ENCODE peak calls at places on chromosomes 2 and 18, in seven cellular contexts. C is NCI-H2029 treated with DMSO at 0.1 percent for 48 hours, Z is A549, P is COR-L47, J is NCI-H1105, S is NCI-H1417 treated with DMSO at 0.1 percent for 48 hours, A is HFFc6. H is an unnamed sample.

GRCh38 chr2:226431301-226431955 is 368.2 kb downstream of the IRS1 start:
- DNase-seq in C (no peak), Z (no peak), P (no peak), J (no peak), S (no peak), A (peak), H (no peak)

GRCh38 chr18:50726960-50727589 is 92.7 kb downstream of the MRO start:
- DNase-seq in C (no peak), Z (no peak), P (peak), J (no peak), S (peak), A (no peak), H (no peak)

GRCh38 chr2:42360890-42361727 is at the start of gene COX7A2L:
- DNase-seq in C (peak), Z (peak), P (peak), J (peak), S (peak), A (peak), H (peak)

GRCh38 chr18:22827216-22827615 is 105.9 kb upstream of the RBBP8 start:
- DNase-seq in C (no peak), Z (no peak), P (no peak), J (no peak), S (no peak), A (no peak), H (no peak)

GRCh38 chr2:172953411-172953810 is 122.2 kb upstream of the MAP3K20 start:
- DNase-seq in C (no peak), Z (no peak), P (no peak), J (no peak), S (no peak), A (peak), H (peak)

GRCh38 chr18:37270046-37270665 is 295.4 kb downstream of the CELF4 start:
- DNase-seq in C (no peak), Z (peak), P (no peak), J (no peak), S (no peak), A (peak), H (peak)

GRCh38 chr2:231395188-231396057 is at the start of gene B3GNT7:
- DNase-seq in C (no peak), Z (no peak), P (no peak), J (no peak), S (no peak), A (no peak), H (no peak)

GRCh38 chr2:32777714-32778113 is 149.9 kb downstream of the TTC27 start:
- DNase-seq in C (no peak), Z (no peak), P (no peak), J (no peak), S (no peak), A (no peak), H (no peak)

GRCh38 chr18:71028285-71028762 is 739.5 kb downstream of the SOCS6 start:
- DNase-seq in C (no peak), Z (no peak), P (no peak), J (no peak), S (no peak), A (no peak), H (no peak)

GRCh38 chr18:24514439-24514838 is 54.0 kb downstream of the HRH4 start:
- DNase-seq in C (no peak), Z (peak), P (no peak), J (no peak), S (no peak), A (peak), H (peak)

GRCh38 chr2:172806426-172807008 is 70.9 kb downstream of the RAPGEF4 start:
- DNase-seq in C (peak), Z (peak), P (peak), J (peak), S (no peak), A (peak), H (peak)

GRCh38 chr2:232488721-232489300 is 1.2 kb upstream of the ECEL1 start:
- DNase-seq in C (no peak), Z (no peak), P (no peak), J (no peak), S (no peak), A (no peak), H (no peak)

GRCh38 chr2:189163889-189164288 is 15.7 kb downstream of the COL5A2 start:
- DNase-seq in C (no peak), Z (no peak), P (no peak), J (no peak), S (no peak), A (peak), H (no peak)

GRCh38 chr2:230225486-230225885 is at the start of gene SP140:
- DNase-seq in C (no peak), Z (no peak), P (no peak), J (no peak), S (no peak), A (no peak), H (no peak)

GRCh38 chr2:190849774-190850173 is 30.8 kb upstream of the GLS start:
- DNase-seq in C (no peak), Z (peak), P (no peak), J (no peak), S (no peak), A (peak), H (no peak)

GRCh38 chr2:196131384-196131861 is 40.0 kb downstream of the STK17B start:
- DNase-seq in C (no peak), Z (peak), P (no peak), J (no peak), S (no peak), A (peak), H (peak)

GRCh38 chr2:226669905-226670304 is 129.7 kb downstream of the IRS1 start:
- DNase-seq in C (no peak), Z (no peak), P (no peak), J (no peak), S (no peak), A (no peak), H (no peak)

GRCh38 chr2:218626369-218626768 is 18.7 kb downstream of the PLCD4 start:
- DNase-seq in C (no peak), Z (no peak), P (no peak), J (no peak), S (no peak), A (no peak), H (no peak)

GRCh38 chr2:129892360-129892759 is 87.1 kb upstream of the RAB6C start:
- DNase-seq in C (no peak), Z (no peak), P (no peak), J (no peak), S (no peak), A (no peak), H (no peak)

GRCh38 chr18:48923746-48924580 is 26.8 kb downstream of the SMAD7 start:
- DNase-seq in C (no peak), Z (no peak), P (no peak), J (no peak), S (no peak), A (peak), H (peak)

H was measured in HT-29.